ENCODE peak calls at places on chromosome 22, in five cellular contexts. One of them, this sample, is unnamed.

GRCh38 chr22:44928064-44928463 is 81.7 kb downstream of the PHF21B start:
- DNase-seq in OCI-LY7: no peak
- DNase-seq in tibial artery: no peak
- DNase-seq in fibroblast of pulmonary artery: no peak
- DNase-seq in endodermal cell: no peak
- DNase-seq in this sample: no peak

GRCh38 chr22:31346733-31347250 is 646 bp upstream of the PATZ1 start:
- DNase-seq in OCI-LY7: no peak
- DNase-seq in tibial artery: peak
- DNase-seq in fibroblast of pulmonary artery: peak
- DNase-seq in endodermal cell: no peak
- DNase-seq in this sample: peak

GRCh38 chr22:24859587-24859986 is 53.6 kb downstream of the SGSM1 start:
- DNase-seq in OCI-LY7: no peak
- DNase-seq in tibial artery: no peak
- DNase-seq in fibroblast of pulmonary artery: no peak
- DNase-seq in endodermal cell: no peak
- DNase-seq in this sample: no peak

GRCh38 chr22:23203452-23204124 is 23.3 kb downstream of the BCR start:
- DNase-seq in OCI-LY7: no peak
- DNase-seq in tibial artery: no peak
- DNase-seq in fibroblast of pulmonary artery: no peak
- DNase-seq in endodermal cell: no peak
- DNase-seq in this sample: no peak

GRCh38 chr22:26170795-26171194 is 1.5 kb downstream of the SEZ6L start:
- DNase-seq in OCI-LY7: no peak
- DNase-seq in tibial artery: no peak
- DNase-seq in fibroblast of pulmonary artery: no peak
- DNase-seq in endodermal cell: peak
- DNase-seq in this sample: no peak

GRCh38 chr22:42172385-42173172 is 42.0 kb upstream of the CYP2D6 start:
- DNase-seq in OCI-LY7: peak
- DNase-seq in tibial artery: no peak
- DNase-seq in fibroblast of pulmonary artery: no peak
- DNase-seq in endodermal cell: peak
- DNase-seq in this sample: no peak

GRCh38 chr22:24976442-24977218 is 24.1 kb downstream of the KIAA1671 start:
- DNase-seq in OCI-LY7: no peak
- DNase-seq in tibial artery: no peak
- DNase-seq in fibroblast of pulmonary artery: no peak
- DNase-seq in endodermal cell: no peak
- DNase-seq in this sample: no peak

GRCh38 chr22:49203091-49203862 is 624.4 kb downstream of the BRD1 start:
- DNase-seq in OCI-LY7: no peak
- DNase-seq in tibial artery: peak
- DNase-seq in fibroblast of pulmonary artery: no peak
- DNase-seq in endodermal cell: peak
- DNase-seq in this sample: no peak

GRCh38 chr22:50025993-50026392 is 13.4 kb upstream of the IL17REL start:
- DNase-seq in OCI-LY7: no peak
- DNase-seq in tibial artery: no peak
- DNase-seq in fibroblast of pulmonary artery: no peak
- DNase-seq in endodermal cell: no peak
- DNase-seq in this sample: no peak

DNA sequence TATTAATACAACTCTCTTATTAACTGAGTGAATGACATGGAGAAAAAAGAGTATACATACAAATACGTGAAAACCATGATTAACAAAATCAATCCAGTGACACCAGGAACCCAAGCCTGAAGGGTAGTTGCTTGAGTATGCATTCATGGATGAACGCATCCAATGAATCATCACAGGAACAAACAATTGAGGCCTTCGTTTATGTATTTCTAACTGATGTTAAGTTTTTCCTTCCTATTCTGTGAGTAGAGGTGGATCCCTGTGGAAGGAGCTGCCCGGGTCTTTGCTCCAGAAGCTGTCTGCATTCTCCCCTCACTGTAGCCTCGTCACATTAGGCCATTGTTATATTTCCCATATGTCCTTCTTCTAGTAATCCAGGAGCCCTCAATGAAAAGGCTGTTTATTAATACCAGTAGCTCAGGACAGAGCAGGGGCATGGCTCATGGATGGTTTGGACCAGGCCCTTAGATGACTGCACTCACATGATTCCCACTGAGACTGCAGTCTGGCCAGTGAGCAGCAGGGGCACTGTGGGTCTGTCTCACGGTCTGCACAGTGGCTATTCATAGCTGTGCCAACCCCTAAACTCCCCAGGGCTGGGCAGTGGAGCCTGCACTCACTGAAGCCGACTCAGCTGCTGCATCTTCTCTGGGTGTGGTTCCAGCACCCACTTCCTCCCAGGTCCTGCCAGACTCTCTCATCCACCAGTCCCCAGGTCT is 128.1 kb upstream of the TOP3B start:
- DNase-seq in OCI-LY7: peak
- DNase-seq in tibial artery: no peak
- DNase-seq in fibroblast of pulmonary artery: peak
- DNase-seq in endodermal cell: peak
- DNase-seq in this sample: peak
- TF ChIP-seq CTCF in OCI-LY7: peak
- TF ChIP-seq CTCF in tibial artery: peak
- TF ChIP-seq CTCF in fibroblast of pulmonary artery: peak
- TF ChIP-seq CTCF in endodermal cell: peak
- TF ChIP-seq CTCF in this sample: peak

DNA sequence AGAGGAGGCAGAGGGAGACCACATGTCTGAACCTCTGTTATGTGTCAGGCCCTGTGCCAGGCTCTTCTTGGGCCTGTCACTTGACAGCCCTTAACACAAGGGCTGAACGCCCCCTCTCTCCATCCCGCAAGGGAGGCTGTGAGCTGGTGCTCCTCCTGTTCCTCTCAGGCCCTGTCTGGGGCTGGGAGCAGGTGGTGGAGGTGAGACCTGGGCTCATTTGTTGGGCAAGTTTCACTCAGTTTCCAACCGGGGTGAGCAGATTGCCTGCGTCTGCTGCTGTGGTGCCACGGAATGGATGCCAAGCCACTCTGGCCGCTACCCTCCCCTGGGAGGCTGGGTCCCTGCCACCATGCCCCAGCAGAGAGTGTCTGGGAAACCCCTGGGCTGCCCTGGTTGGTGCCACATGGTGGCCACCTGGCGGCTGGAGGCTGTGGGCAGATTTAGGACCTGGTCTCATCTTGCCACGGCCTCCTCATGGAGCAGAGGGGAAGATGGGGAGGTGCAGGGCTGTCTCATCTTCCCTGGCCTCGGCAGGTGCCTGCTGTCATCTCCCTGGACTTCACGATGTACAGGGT is 65.4 kb downstream of the MPPED1 start:
- DNase-seq in OCI-LY7: no peak
- DNase-seq in tibial artery: no peak
- DNase-seq in fibroblast of pulmonary artery: no peak
- DNase-seq in endodermal cell: no peak
- DNase-seq in this sample: no peak
- TF ChIP-seq CTCF in OCI-LY7: no peak
- TF ChIP-seq CTCF in tibial artery: no peak
- TF ChIP-seq CTCF in fibroblast of pulmonary artery: no peak
- TF ChIP-seq CTCF in endodermal cell: no peak
- TF ChIP-seq CTCF in this sample: no peak

DNA sequence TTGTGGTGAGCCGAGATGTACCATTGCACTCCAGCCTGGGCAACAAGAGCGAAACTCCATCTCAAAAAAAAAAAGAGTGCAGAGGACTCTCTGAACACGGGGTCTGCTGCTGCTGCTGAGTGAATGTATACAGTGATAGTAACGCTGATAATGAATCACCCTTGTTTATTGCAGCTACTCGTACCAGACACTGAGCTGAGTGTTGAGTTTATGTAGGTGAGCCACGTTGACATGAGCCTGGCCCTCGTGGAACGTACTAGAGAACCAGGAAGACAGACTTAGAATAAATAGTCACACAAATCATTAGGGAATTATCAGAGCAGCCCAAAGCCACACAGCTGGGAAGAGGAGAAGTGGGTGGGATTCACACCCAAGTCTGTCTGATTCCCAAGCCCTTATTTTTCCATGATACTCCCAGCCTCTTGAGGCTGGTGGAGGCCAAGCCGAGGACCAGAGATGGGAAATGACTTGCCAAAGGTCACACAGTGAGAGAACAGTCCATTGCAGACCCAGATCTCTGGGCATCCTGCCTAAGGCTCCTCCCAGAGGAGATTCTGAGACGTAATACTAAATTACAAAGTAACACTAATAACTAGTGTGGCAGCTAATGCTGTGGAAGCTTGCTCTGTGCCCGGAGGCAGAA is 34.8 kb downstream of the MB start:
- DNase-seq in OCI-LY7: no peak
- DNase-seq in tibial artery: no peak
- DNase-seq in fibroblast of pulmonary artery: no peak
- DNase-seq in endodermal cell: no peak
- DNase-seq in this sample: no peak
- TF ChIP-seq CTCF in OCI-LY7: no peak
- TF ChIP-seq CTCF in tibial artery: no peak
- TF ChIP-seq CTCF in fibroblast of pulmonary artery: no peak
- TF ChIP-seq CTCF in endodermal cell: no peak
- TF ChIP-seq CTCF in this sample: no peak

DNA sequence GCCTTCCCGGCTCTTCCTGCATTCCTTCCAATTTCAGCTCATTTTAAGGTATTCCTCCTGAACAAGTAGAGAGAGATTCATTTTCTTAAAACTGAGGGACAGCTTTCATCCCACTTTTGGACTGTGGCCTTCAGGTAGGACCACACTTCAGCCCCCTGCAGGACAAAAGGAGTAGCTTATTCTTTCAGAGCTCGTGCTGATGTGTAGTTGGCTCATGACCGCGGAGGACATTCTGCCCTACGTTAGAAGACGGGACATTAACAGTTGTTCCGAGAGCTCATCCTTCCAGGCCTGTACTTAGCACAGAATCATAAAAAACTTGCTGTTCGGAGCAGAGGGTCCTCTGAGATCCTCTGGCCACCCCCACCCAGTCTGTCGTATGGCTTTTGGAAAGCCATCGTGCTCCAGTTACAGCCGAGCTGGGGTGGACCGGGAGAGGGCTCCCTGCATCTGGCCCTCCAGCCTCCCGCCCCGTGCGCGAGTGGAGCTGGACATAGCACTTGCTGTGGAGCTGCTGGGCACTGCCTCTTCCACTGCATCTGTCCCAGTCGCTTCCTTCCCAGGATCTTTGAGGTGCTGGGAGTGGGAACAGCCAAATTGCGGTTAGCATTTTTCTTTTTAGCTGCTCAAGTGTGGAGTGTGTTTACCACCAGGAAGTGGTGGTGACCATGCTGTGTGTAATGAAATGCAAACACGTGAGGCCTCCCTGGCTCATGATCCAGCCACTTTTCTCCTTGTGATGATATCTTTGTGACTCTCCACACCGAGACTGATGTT is 250.3 kb downstream of the TBC1D22A start:
- DNase-seq in OCI-LY7: no peak
- DNase-seq in tibial artery: no peak
- DNase-seq in fibroblast of pulmonary artery: no peak
- DNase-seq in endodermal cell: no peak
- DNase-seq in this sample: no peak
- TF ChIP-seq CTCF in OCI-LY7: peak
- TF ChIP-seq CTCF in tibial artery: no peak
- TF ChIP-seq CTCF in fibroblast of pulmonary artery: peak
- TF ChIP-seq CTCF in endodermal cell: peak
- TF ChIP-seq CTCF in this sample: no peak

GRCh38 chr22:35116817-35117216 is 50.9 kb downstream of the ISX start:
- DNase-seq in OCI-LY7: no peak
- DNase-seq in tibial artery: no peak
- DNase-seq in fibroblast of pulmonary artery: no peak
- DNase-seq in endodermal cell: no peak
- DNase-seq in this sample: peak
- TF ChIP-seq CTCF in OCI-LY7: no peak
- TF ChIP-seq CTCF in tibial artery: no peak
- TF ChIP-seq CTCF in fibroblast of pulmonary artery: no peak
- TF ChIP-seq CTCF in endodermal cell: peak
- TF ChIP-seq CTCF in this sample: no peak

DNA sequence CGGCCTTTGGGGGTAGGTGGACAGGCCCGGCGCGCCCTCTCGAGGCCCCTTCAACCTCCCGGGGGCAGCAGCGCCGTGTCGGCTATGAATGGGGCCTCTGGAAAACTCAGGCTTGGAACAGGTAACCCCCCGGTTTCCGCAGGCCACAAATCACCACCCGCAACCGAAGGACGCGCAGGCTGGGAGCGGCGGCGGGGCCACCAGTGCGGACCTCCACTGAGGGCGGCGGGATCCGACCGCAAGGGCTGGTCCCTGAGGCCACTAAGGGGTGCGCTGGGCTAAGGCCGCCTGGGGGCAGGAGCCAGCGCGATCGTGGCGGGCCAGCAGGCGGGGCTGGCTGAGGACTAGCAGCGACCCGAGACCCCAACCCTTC is 695 bp upstream of the ATF4 start:
- DNase-seq in OCI-LY7: peak
- DNase-seq in tibial artery: peak
- DNase-seq in fibroblast of pulmonary artery: no peak
- DNase-seq in endodermal cell: no peak
- DNase-seq in this sample: peak
- TF ChIP-seq CTCF in OCI-LY7: peak
- TF ChIP-seq CTCF in tibial artery: peak
- TF ChIP-seq CTCF in fibroblast of pulmonary artery: peak
- TF ChIP-seq CTCF in endodermal cell: peak
- TF ChIP-seq CTCF in this sample: no peak

DNA sequence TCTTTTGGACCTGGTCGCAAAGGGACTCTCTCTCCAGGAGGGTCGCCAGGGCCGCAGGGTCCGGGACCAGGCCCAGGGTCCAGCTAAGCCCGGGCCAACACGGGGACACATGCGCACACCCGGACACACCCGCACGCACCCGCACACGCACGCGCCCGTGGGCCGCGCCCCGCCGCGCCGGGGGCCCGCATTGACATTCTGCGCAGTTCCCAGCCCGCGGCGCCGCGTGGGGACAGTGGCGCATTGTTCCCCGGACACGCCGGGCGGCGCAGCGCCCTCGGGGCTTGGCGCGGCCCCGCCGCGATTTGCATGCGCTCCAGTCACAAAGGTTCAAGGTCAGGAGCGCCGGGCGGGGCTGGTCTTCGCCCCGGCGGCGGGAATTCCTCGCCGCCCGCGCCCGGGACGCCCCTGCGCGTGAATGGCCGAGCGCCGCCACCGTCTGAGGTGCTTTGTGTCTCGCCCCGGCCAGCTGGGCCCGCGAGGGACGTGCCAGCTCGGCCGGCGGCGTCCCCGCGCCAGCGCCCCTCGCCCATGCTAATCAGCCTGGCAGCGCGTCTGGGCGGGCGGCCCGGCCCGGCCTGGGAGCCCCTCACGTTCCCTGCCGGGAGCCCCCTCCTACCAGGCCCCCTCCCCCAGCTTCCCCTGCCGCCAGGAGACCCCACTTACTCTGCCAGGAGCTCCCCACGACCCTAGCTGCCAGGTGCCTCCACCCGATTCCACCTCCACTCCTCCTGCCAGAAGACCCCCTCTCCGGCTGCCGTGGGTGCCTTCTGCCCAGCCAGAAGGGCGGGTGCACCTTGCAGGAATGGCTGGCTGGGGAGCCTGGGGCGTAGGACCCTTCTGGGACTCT is 50.5 kb upstream of the WNT7B start:
- DNase-seq in OCI-LY7: peak
- DNase-seq in tibial artery: peak
- DNase-seq in fibroblast of pulmonary artery: no peak
- DNase-seq in endodermal cell: peak
- DNase-seq in this sample: peak
- TF ChIP-seq CTCF in OCI-LY7: no peak
- TF ChIP-seq CTCF in tibial artery: peak
- TF ChIP-seq CTCF in fibroblast of pulmonary artery: no peak
- TF ChIP-seq CTCF in endodermal cell: peak
- TF ChIP-seq CTCF in this sample: no peak